ENCODE peak calls at places on chromosomes 11 and 22, in six cellular contexts. One of them, this sample, is unnamed.

GRCh38 chr11:126669416-126669815 is 313.9 kb downstream of the ST3GAL4 start:
- DNase-seq in GM12865: no peak
- DNase-seq in activated CD4-positive, alpha-beta T cell treated with anti-CD3 and anti-CD28 coated beads, Interleukin-2, amount 10 ng/mL, durations not matched to agents 24 days and 14 days: no peak
- DNase-seq in colonic mucosa: no peak
- DNase-seq in activated CD8-positive, alpha-beta memory T cell treated with anti-CD3 and anti-CD28 coated beads, Interleukin-2, amount 10 ng/mL, durations not matched to agents 7 days and 5 days: no peak
- DNase-seq in substantia nigra: no peak
- DNase-seq in this sample: no peak

GRCh38 chr11:118921121-118921928 is 4.4 kb downstream of the BCL9L start:
- DNase-seq in GM12865: no peak
- DNase-seq in activated CD4-positive, alpha-beta T cell treated with anti-CD3 and anti-CD28 coated beads, Interleukin-2, amount 10 ng/mL, durations not matched to agents 24 days and 14 days: peak; percentile 63
- DNase-seq in colonic mucosa: peak; percentile 68
- DNase-seq in activated CD8-positive, alpha-beta memory T cell treated with anti-CD3 and anti-CD28 coated beads, Interleukin-2, amount 10 ng/mL, durations not matched to agents 7 days and 5 days: peak; percentile 39
- DNase-seq in substantia nigra: no peak
- DNase-seq in this sample: peak; percentile 96

GRCh38 chr11:70415642-70416395 is 17.5 kb downstream of the CTTN start:
- DNase-seq in GM12865: no peak
- DNase-seq in activated CD4-positive, alpha-beta T cell treated with anti-CD3 and anti-CD28 coated beads, Interleukin-2, amount 10 ng/mL, durations not matched to agents 24 days and 14 days: no peak
- DNase-seq in colonic mucosa: no peak
- DNase-seq in activated CD8-positive, alpha-beta memory T cell treated with anti-CD3 and anti-CD28 coated beads, Interleukin-2, amount 10 ng/mL, durations not matched to agents 7 days and 5 days: no peak
- DNase-seq in substantia nigra: no peak
- DNase-seq in this sample: no peak

GRCh38 chr22:49088801-49089791 is 738.6 kb downstream of the BRD1 start:
- DNase-seq in GM12865: no peak
- DNase-seq in activated CD4-positive, alpha-beta T cell treated with anti-CD3 and anti-CD28 coated beads, Interleukin-2, amount 10 ng/mL, durations not matched to agents 24 days and 14 days: no peak
- DNase-seq in colonic mucosa: no peak
- DNase-seq in activated CD8-positive, alpha-beta memory T cell treated with anti-CD3 and anti-CD28 coated beads, Interleukin-2, amount 10 ng/mL, durations not matched to agents 7 days and 5 days: no peak
- DNase-seq in substantia nigra: no peak
- DNase-seq in this sample: no peak

GRCh38 chr11:125992893-125993292 is 47.0 kb downstream of the VSIG10L2 start:
- DNase-seq in GM12865: no peak
- DNase-seq in activated CD4-positive, alpha-beta T cell treated with anti-CD3 and anti-CD28 coated beads, Interleukin-2, amount 10 ng/mL, durations not matched to agents 24 days and 14 days: peak; percentile 34
- DNase-seq in colonic mucosa: no peak
- DNase-seq in activated CD8-positive, alpha-beta memory T cell treated with anti-CD3 and anti-CD28 coated beads, Interleukin-2, amount 10 ng/mL, durations not matched to agents 7 days and 5 days: no peak
- DNase-seq in substantia nigra: no peak
- DNase-seq in this sample: no peak

GRCh38 chr11:134764367-134764766 is 352.3 kb upstream of the B3GAT1 start:
- DNase-seq in GM12865: no peak
- DNase-seq in activated CD4-positive, alpha-beta T cell treated with anti-CD3 and anti-CD28 coated beads, Interleukin-2, amount 10 ng/mL, durations not matched to agents 24 days and 14 days: no peak
- DNase-seq in colonic mucosa: no peak
- DNase-seq in activated CD8-positive, alpha-beta memory T cell treated with anti-CD3 and anti-CD28 coated beads, Interleukin-2, amount 10 ng/mL, durations not matched to agents 7 days and 5 days: no peak
- DNase-seq in substantia nigra: no peak
- DNase-seq in this sample: peak; percentile 57

GRCh38 chr11:128552783-128553661 is 34.3 kb downstream of the ETS1 start:
- DNase-seq in GM12865: peak; percentile 96
- DNase-seq in activated CD4-positive, alpha-beta T cell treated with anti-CD3 and anti-CD28 coated beads, Interleukin-2, amount 10 ng/mL, durations not matched to agents 24 days and 14 days: no peak
- DNase-seq in colonic mucosa: no peak
- DNase-seq in activated CD8-positive, alpha-beta memory T cell treated with anti-CD3 and anti-CD28 coated beads, Interleukin-2, amount 10 ng/mL, durations not matched to agents 7 days and 5 days: peak; percentile 57
- DNase-seq in substantia nigra: no peak
- DNase-seq in this sample: peak; percentile 55

GRCh38 chr11:13963949-13964770 is 1.6 kb downstream of the SPON1 start:
- DNase-seq in GM12865: no peak
- DNase-seq in activated CD4-positive, alpha-beta T cell treated with anti-CD3 and anti-CD28 coated beads, Interleukin-2, amount 10 ng/mL, durations not matched to agents 24 days and 14 days: no peak
- DNase-seq in colonic mucosa: peak; percentile 76
- DNase-seq in activated CD8-positive, alpha-beta memory T cell treated with anti-CD3 and anti-CD28 coated beads, Interleukin-2, amount 10 ng/mL, durations not matched to agents 7 days and 5 days: no peak
- DNase-seq in substantia nigra: peak; percentile 7
- DNase-seq in this sample: no peak